ENCODE peak calls at places on chromosomes 16 and 17, in eight cellular contexts. C, J, S, T, W, O, V and A are unnamed samples.

GRCh38 chr17:55435408-55435807 is 13.8 kb upstream of the MMD start:
- DNase-seq in J (no peak), V (no peak), O (no peak), W (no peak), T (no peak), C (no peak), S (no peak), A (no peak)

GRCh38 chr17:17874478-17874877 is 37.7 kb upstream of the SREBF1 start:
- DNase-seq in T (no peak), S (no peak), J (no peak), C (peak), W (no peak), O (no peak), V (no peak), A (no peak)

GRCh38 chr17:50916026-50916707 is 50.0 kb upstream of the TOB1 start:
- DNase-seq in J (no peak), C (no peak), O (no peak), T (no peak), V (peak), W (no peak), S (no peak), A (no peak)

GRCh38 chr16:84597518-84598390 is 20.1 kb downstream of the COTL1 start:
- DNase-seq in S (peak), O (no peak), V (peak), W (no peak), T (no peak), C (no peak), J (peak), A (peak)

GRCh38 chr16:27681681-27682080 is 131.7 kb downstream of the KATNIP start:
- DNase-seq in C (no peak), T (no peak), O (no peak), S (no peak), J (no peak), V (no peak), W (no peak), A (no peak)

GRCh38 chr16:70152578-70153302 is 20.8 kb upstream of the CLEC18C start:
- DNase-seq in J (no peak), O (peak), W (no peak), C (no peak), T (no peak), V (no peak), S (no peak), A (no peak)

GRCh38 chr16:21603920-21604319 is 4.5 kb downstream of the METTL9 start:
- DNase-seq in S (no peak), C (no peak), J (no peak), T (no peak), O (no peak), V (no peak), W (no peak), A (no peak)

GRCh38 chr16:476039-476438 is 50.6 kb downstream of the RAB11FIP3 start:
- DNase-seq in O (no peak), S (no peak), J (no peak), C (no peak), W (no peak), T (no peak), V (no peak), A (no peak)

GRCh38 chr16:9114842-9115241 is 23.4 kb downstream of the HAPSTR1 start:
- DNase-seq in C (no peak), V (no peak), J (no peak), W (no peak), O (no peak), S (no peak), T (no peak), A (no peak)

GRCh38 chr17:59423137-59423703 is 91.8 kb downstream of the YPEL2 start:
- DNase-seq in C (no peak), O (no peak), V (no peak), W (no peak), T (no peak), J (no peak), S (no peak), A (no peak)

GRCh38 chr17:68197091-68197996 is 50.5 kb upstream of the AMZ2 start:
- DNase-seq in O (no peak), W (no peak), J (no peak), V (no peak), T (no peak), S (peak), C (no peak), A (peak)

GRCh38 chr16:10598157-10598556 is 17.8 kb upstream of the EMP2 start:
- DNase-seq in J (peak), V (no peak), S (no peak), T (no peak), O (peak), C (no peak), W (no peak), A (no peak)

GRCh38 chr17:57004944-57005579 is 27.1 kb downstream of the SCPEP1 start:
- DNase-seq in T (no peak), C (no peak), O (peak), S (no peak), W (no peak), V (no peak), J (no peak), A (no peak)

GRCh38 chr16:58678716-58679115 is 5.9 kb downstream of the SLC38A7 start:
- DNase-seq in T (no peak), O (no peak), S (no peak), V (no peak), W (no peak), J (no peak), C (peak), A (no peak)

GRCh38 chr17:48384164-48384563 is 45.9 kb downstream of the SKAP1 start:
- DNase-seq in C (no peak), W (no peak), J (no peak), S (no peak), V (no peak), T (no peak), O (no peak), A (no peak)

GRCh38 chr16:72098936-72099335 is 5.3 kb downstream of the DHX38 start:
- DNase-seq in J (no peak), O (no peak), W (no peak), V (no peak), S (no peak), C (no peak), T (no peak), A (no peak)